ENCODE peak calls at places on chromosomes 12 and 14, in ten cellular contexts. A, C, N, D, V, E, F, Z, Q and J are unnamed samples.

GRCh38 chr12:2341871-2342270 is 289.1 kb downstream of the CACNA1C start:
- DNase-seq in A (no peak), C (no peak), N (no peak), D (no peak), V (peak), E (no peak), F (no peak), Z (no peak), Q (no peak), J (no peak)

GRCh38 chr12:27382126-27382795 is 49.6 kb downstream of the BMAL2 start:
- DNase-seq in A (no peak), C (no peak), N (no peak), D (no peak), V (no peak), E (no peak), F (no peak), Z (no peak), Q (no peak), J (no peak)

GRCh38 chr14:81529391-81529790 is 4.3 kb downstream of the SEL1L start:
- DNase-seq in A (no peak), C (no peak), N (no peak), D (no peak), V (peak), E (no peak), F (peak), Z (no peak), Q (no peak), J (no peak)

GRCh38 chr12:131119936-131120335 is 166.2 kb downstream of the ADGRD1 start:
- DNase-seq in A (peak), C (no peak), N (no peak), D (peak), V (no peak), E (no peak), F (no peak), Z (no peak), Q (no peak), J (no peak)

GRCh38 chr12:124713041-124713435 is 145.6 kb upstream of the NCOR2 start:
- DNase-seq in A (peak), C (no peak), N (no peak), D (no peak), V (no peak), E (no peak), F (no peak), Z (peak), Q (no peak), J (peak)

GRCh38 chr14:73645248-73645610 is 443 bp downstream of the DNAL1 start:
- DNase-seq in A (no peak), C (no peak), N (no peak), D (no peak), V (no peak), E (no peak), F (no peak), Z (peak), Q (no peak), J (no peak)

GRCh38 chr12:53862206-53862605 is 76.4 kb upstream of the HOXC13 start:
- DNase-seq in A (no peak), C (no peak), N (no peak), D (no peak), V (no peak), E (no peak), F (no peak), Z (no peak), Q (no peak), J (no peak)

GRCh38 chr12:79069009-79069408 is 204.4 kb downstream of the SYT1 start:
- DNase-seq in A (no peak), C (no peak), N (no peak), D (no peak), V (no peak), E (no peak), F (no peak), Z (no peak), Q (no peak), J (no peak)

GRCh38 chr12:69274861-69275260 is 35.5 kb downstream of the CPSF6 start:
- DNase-seq in A (no peak), C (no peak), N (no peak), D (no peak), V (peak), E (no peak), F (no peak), Z (no peak), Q (no peak), J (no peak)

GRCh38 chr14:102066041-102066451 is 20.8 kb downstream of the HSP90AA1 start:
- DNase-seq in A (no peak), C (no peak), N (no peak), D (no peak), V (no peak), E (no peak), F (no peak), Z (no peak), Q (no peak), J (no peak)

GRCh38 chr12:105032703-105033357 is 46.7 kb downstream of the NOPCHAP1 start:
- DNase-seq in A (no peak), C (no peak), N (no peak), D (no peak), V (peak), E (no peak), F (no peak), Z (no peak), Q (no peak), J (no peak)

GRCh38 chr12:109581856-109582255 is 8.3 kb downstream of the MVK start:
- DNase-seq in A (no peak), C (no peak), N (no peak), D (no peak), V (peak), E (no peak), F (no peak), Z (no peak), Q (no peak), J (no peak)

DNA sequence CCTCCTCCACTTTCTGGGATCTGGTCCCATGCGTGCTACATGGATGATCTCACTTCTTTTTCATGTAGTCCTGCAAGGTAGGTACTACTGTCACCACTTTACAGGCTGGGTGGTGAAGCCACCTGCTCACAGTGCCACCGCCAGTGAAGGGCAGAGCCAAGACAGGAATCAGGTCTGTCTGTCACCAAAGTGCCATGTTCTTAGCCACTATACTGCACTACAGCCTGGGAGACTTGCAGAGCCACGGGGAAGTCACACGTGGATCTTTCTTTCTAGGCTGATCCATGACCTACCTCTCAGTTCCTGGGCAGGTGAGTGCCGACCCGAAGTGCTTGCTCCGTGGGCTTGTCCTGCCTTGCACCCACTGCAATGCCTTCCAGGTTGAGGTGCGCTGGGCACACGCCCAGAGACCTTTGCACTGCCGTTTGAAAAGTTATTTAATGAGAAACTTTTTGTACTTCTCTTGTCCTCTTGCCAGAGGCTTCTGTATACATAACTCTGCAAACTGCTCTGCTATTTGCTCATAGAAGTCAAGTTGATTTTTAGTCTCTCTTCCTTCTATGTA is 19.7 kb upstream of the CLMN start:
- DNase-seq in A (no peak), C (no peak), N (no peak), D (no peak), V (no peak), E (no peak), F (no peak), Z (no peak), Q (no peak), J (no peak)
- H3K27ac ChIP-seq in A (no peak), C (no peak), N (no peak), D (no peak), V (no peak), E (no peak), F (no peak), Z (no peak), Q (no peak), J (no peak)

GRCh38 chr14:31228533-31228932 is 20.9 kb upstream of the HECTD1 start:
- DNase-seq in A (no peak), C (no peak), N (no peak), D (no peak), V (no peak), E (no peak), F (no peak), Z (no peak), Q (no peak), J (no peak)

GRCh38 chr14:31230559-31230958 is 23.0 kb upstream of the HECTD1 start:
- DNase-seq in A (no peak), C (no peak), N (no peak), D (no peak), V (no peak), E (no peak), F (no peak), Z (no peak), Q (no peak), J (no peak)

GRCh38 chr14:31229009-31229408 is 21.4 kb upstream of the HECTD1 start:
- DNase-seq in A (no peak), C (no peak), N (no peak), D (no peak), V (no peak), E (no peak), F (no peak), Z (no peak), Q (no peak), J (no peak)

GRCh38 chr14:31232081-31232480 is 24.5 kb upstream of the HECTD1 start:
- DNase-seq in A (no peak), C (no peak), N (no peak), D (no peak), V (no peak), E (no peak), F (no peak), Z (no peak), Q (no peak), J (no peak)

GRCh38 chr14:31229638-31230229 is 22.1 kb upstream of the HECTD1 start:
- DNase-seq in A (peak), C (peak), N (no peak), D (peak), V (peak), E (no peak), F (no peak), Z (peak), Q (no peak), J (peak)
- H3K4me3 ChIP-seq in A (no peak), C (no peak), N (no peak), D (no peak), V (no peak), E (no peak), F (no peak), Z (peak), Q (no peak), J (no peak)

DNA sequence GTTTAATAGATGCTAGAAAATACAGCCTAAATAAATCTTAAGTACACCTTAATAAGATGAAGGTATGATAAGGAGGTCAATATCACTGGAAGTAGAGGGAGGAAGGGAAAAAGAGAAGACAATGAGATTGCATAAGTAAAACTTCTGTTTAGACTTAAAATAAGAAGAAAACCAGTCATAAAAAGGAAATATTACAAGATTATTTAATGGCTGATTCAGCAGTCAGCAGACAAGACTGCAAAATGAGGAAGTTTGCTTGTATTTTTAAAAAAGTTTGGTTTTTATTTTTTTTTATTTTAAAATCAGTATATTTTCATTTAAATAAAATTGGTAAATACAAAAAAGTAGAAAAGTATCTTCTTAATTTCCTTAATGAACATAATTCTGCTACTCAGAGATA is 3.2 kb downstream of the SLC38A6 start:
- DNase-seq in A (no peak), C (no peak), N (no peak), D (no peak), V (no peak), E (no peak), F (no peak), Z (no peak), Q (no peak), J (no peak)
- H3K27ac ChIP-seq in A (no peak), C (no peak), N (no peak), D (no peak), V (no peak), E (no peak), F (no peak), Z (no peak), Q (no peak), J (no peak)

GRCh38 chr14:61476737-61477410 is 155.5 kb downstream of the PRKCH start:
- DNase-seq in A (peak), C (no peak), N (peak), D (no peak), V (peak), E (peak), F (peak), Z (peak), Q (no peak), J (no peak)

GRCh38 chr14:61475316-61475715 is 153.9 kb downstream of the PRKCH start:
- DNase-seq in A (no peak), C (no peak), N (peak), D (no peak), V (peak), E (no peak), F (peak), Z (peak), Q (no peak), J (no peak)

GRCh38 chr14:61474671-61475070 is 153.3 kb downstream of the PRKCH start:
- DNase-seq in A (no peak), C (no peak), N (no peak), D (no peak), V (no peak), E (no peak), F (no peak), Z (no peak), Q (no peak), J (no peak)

GRCh38 chr14:61477845-61478438 is 156.6 kb downstream of the PRKCH start:
- DNase-seq in A (peak), C (no peak), N (no peak), D (no peak), V (peak), E (peak), F (peak), Z (peak), Q (no peak), J (peak)

DNA sequence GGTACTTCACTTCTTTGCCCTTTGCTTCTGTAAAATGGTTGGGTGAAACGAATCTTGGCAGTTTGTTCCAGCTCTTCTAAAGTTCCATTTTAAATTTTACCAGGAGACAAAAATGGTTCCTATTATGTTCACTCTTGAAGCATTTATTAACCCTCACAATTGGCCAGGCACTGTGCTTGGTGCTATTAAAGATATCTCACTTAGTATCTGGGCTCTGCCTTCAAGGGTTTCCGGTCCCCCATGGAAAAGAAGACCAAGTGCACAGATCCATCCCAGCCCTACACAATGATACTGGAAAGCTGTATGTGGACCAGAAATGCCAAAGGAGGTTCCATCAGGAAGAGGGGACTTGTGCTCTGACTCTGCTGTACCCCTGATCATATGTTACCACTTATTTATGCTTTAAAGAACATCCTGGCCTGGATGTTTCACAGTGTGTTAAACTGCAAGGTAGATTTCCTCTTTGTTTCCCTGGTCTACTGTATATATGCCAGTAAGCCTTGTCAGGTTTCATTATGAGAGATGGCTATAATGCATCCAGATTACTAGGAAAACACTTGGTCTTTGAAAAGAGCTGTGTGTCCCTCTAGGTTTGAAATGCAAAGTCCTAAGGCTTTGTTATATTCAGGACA is 154.8 kb downstream of the PRKCH start:
- DNase-seq in A (no peak), C (no peak), N (no peak), D (no peak), V (no peak), E (no peak), F (peak), Z (no peak), Q (no peak), J (no peak)
- H3K4me3 ChIP-seq in A (no peak), C (no peak), N (peak), D (no peak), V (no peak), E (peak), F (peak), Z (no peak), Q (no peak), J (no peak)

GRCh38 chr14:104604461-104605449 is at the start of gene TMEM179:
- DNase-seq in A (peak), C (no peak), N (no peak), D (peak), V (peak), E (no peak), F (no peak), Z (no peak), Q (peak), J (no peak)
- H3K27ac ChIP-seq in A (no peak), C (no peak), N (no peak), D (no peak), V (no peak), E (no peak), F (no peak), Z (no peak), Q (no peak), J (no peak)